ENCODE peak calls at places on chromosomes 6 and 20, in seven cellular contexts. One of them, this sample, is unnamed.

GRCh38 chr20:19265646-19266374 is 53.4 kb downstream of the SLC24A3 start:
- DNase-seq in erythroblast: peak; percentile 30
- DNase-seq in foreskin fibroblast: no peak
- DNase-seq in T-helper 2 cell: no peak
- DNase-seq in stimulated activated CD4-positive, alpha-beta T cell treated with anti-CD3 and anti-CD28 coated beads, Interleukin-15, amount 100 ng/mL, for 48 hours: no peak
- DNase-seq in adrenal gland: no peak
- DNase-seq in activated CD4-positive, alpha-beta memory T cell treated with anti-CD3 and anti-CD28 coated beads for 36 hours: no peak
- DNase-seq in this sample: no peak

GRCh38 chr6:43758617-43759050 is 11.4 kb upstream of the VEGFA start:
- DNase-seq in activated CD4-positive, alpha-beta memory T cell treated with anti-CD3 and anti-CD28 coated beads for 36 hours: peak; percentile 48
- DNase-seq in erythroblast: peak; percentile 52
- DNase-seq in T-helper 2 cell: no peak
- DNase-seq in adrenal gland: no peak
- DNase-seq in foreskin fibroblast: no peak
- DNase-seq in stimulated activated CD4-positive, alpha-beta T cell treated with anti-CD3 and anti-CD28 coated beads, Interleukin-15, amount 100 ng/mL, for 48 hours: no peak
- DNase-seq in this sample: no peak

GRCh38 chr6:150252714-150253444 is 110.0 kb downstream of the PPP1R14C start:
- DNase-seq in activated CD4-positive, alpha-beta memory T cell treated with anti-CD3 and anti-CD28 coated beads for 36 hours: peak; percentile 26
- DNase-seq in adrenal gland: no peak
- DNase-seq in foreskin fibroblast: no peak
- DNase-seq in T-helper 2 cell: no peak
- DNase-seq in stimulated activated CD4-positive, alpha-beta T cell treated with anti-CD3 and anti-CD28 coated beads, Interleukin-15, amount 100 ng/mL, for 48 hours: no peak
- DNase-seq in erythroblast: no peak
- DNase-seq in this sample: no peak

GRCh38 chr6:56868687-56869086 is 86.2 kb upstream of the BEND6 start:
- DNase-seq in stimulated activated CD4-positive, alpha-beta T cell treated with anti-CD3 and anti-CD28 coated beads, Interleukin-15, amount 100 ng/mL, for 48 hours: no peak
- DNase-seq in foreskin fibroblast: peak; percentile 83
- DNase-seq in activated CD4-positive, alpha-beta memory T cell treated with anti-CD3 and anti-CD28 coated beads for 36 hours: no peak
- DNase-seq in adrenal gland: no peak
- DNase-seq in erythroblast: no peak
- DNase-seq in T-helper 2 cell: no peak
- DNase-seq in this sample: no peak

GRCh38 chr6:56244528-56245253 is 2.7 kb downstream of the COL21A1 start:
- DNase-seq in foreskin fibroblast: no peak
- DNase-seq in T-helper 2 cell: no peak
- DNase-seq in erythroblast: no peak
- DNase-seq in activated CD4-positive, alpha-beta memory T cell treated with anti-CD3 and anti-CD28 coated beads for 36 hours: no peak
- DNase-seq in stimulated activated CD4-positive, alpha-beta T cell treated with anti-CD3 and anti-CD28 coated beads, Interleukin-15, amount 100 ng/mL, for 48 hours: no peak
- DNase-seq in adrenal gland: no peak
- DNase-seq in this sample: no peak

GRCh38 chr6:166586424-166587156 is at the start of gene RAMACL:
- DNase-seq in erythroblast: peak; percentile 30
- DNase-seq in T-helper 2 cell: no peak
- DNase-seq in activated CD4-positive, alpha-beta memory T cell treated with anti-CD3 and anti-CD28 coated beads for 36 hours: peak; percentile 55
- DNase-seq in adrenal gland: no peak
- DNase-seq in stimulated activated CD4-positive, alpha-beta T cell treated with anti-CD3 and anti-CD28 coated beads, Interleukin-15, amount 100 ng/mL, for 48 hours: peak; percentile 25
- DNase-seq in foreskin fibroblast: no peak
- DNase-seq in this sample: no peak

GRCh38 chr20:41133709-41134361 is 3.5 kb upstream of the PLCG1 start:
- DNase-seq in activated CD4-positive, alpha-beta memory T cell treated with anti-CD3 and anti-CD28 coated beads for 36 hours: peak; percentile 80
- DNase-seq in stimulated activated CD4-positive, alpha-beta T cell treated with anti-CD3 and anti-CD28 coated beads, Interleukin-15, amount 100 ng/mL, for 48 hours: peak; percentile 70
- DNase-seq in adrenal gland: no peak
- DNase-seq in erythroblast: no peak
- DNase-seq in foreskin fibroblast: no peak
- DNase-seq in T-helper 2 cell: no peak
- DNase-seq in this sample: no peak

GRCh38 chr20:32356935-32357868 is 929 bp upstream of the ASXL1 start:
- DNase-seq in foreskin fibroblast: peak; percentile 41
- DNase-seq in stimulated activated CD4-positive, alpha-beta T cell treated with anti-CD3 and anti-CD28 coated beads, Interleukin-15, amount 100 ng/mL, for 48 hours: no peak
- DNase-seq in adrenal gland: peak; percentile 60
- DNase-seq in activated CD4-positive, alpha-beta memory T cell treated with anti-CD3 and anti-CD28 coated beads for 36 hours: no peak
- DNase-seq in erythroblast: no peak
- DNase-seq in T-helper 2 cell: no peak
- DNase-seq in this sample: peak; percentile 18

GRCh38 chr6:136599324-136600011 is 49.2 kb upstream of the MAP7 start:
- DNase-seq in adrenal gland: no peak
- DNase-seq in foreskin fibroblast: no peak
- DNase-seq in erythroblast: no peak
- DNase-seq in activated CD4-positive, alpha-beta memory T cell treated with anti-CD3 and anti-CD28 coated beads for 36 hours: no peak
- DNase-seq in T-helper 2 cell: no peak
- DNase-seq in stimulated activated CD4-positive, alpha-beta T cell treated with anti-CD3 and anti-CD28 coated beads, Interleukin-15, amount 100 ng/mL, for 48 hours: no peak
- DNase-seq in this sample: no peak

GRCh38 chr6:4496284-4496683 is 279.9 kb upstream of the CDYL start:
- DNase-seq in activated CD4-positive, alpha-beta memory T cell treated with anti-CD3 and anti-CD28 coated beads for 36 hours: no peak
- DNase-seq in T-helper 2 cell: no peak
- DNase-seq in adrenal gland: no peak
- DNase-seq in foreskin fibroblast: no peak
- DNase-seq in erythroblast: no peak
- DNase-seq in stimulated activated CD4-positive, alpha-beta T cell treated with anti-CD3 and anti-CD28 coated beads, Interleukin-15, amount 100 ng/mL, for 48 hours: no peak
- DNase-seq in this sample: no peak

GRCh38 chr20:9467995-9468394 is 46.4 kb upstream of the LAMP5 start:
- DNase-seq in activated CD4-positive, alpha-beta memory T cell treated with anti-CD3 and anti-CD28 coated beads for 36 hours: no peak
- DNase-seq in stimulated activated CD4-positive, alpha-beta T cell treated with anti-CD3 and anti-CD28 coated beads, Interleukin-15, amount 100 ng/mL, for 48 hours: no peak
- DNase-seq in erythroblast: no peak
- DNase-seq in adrenal gland: no peak
- DNase-seq in foreskin fibroblast: no peak
- DNase-seq in T-helper 2 cell: no peak
- DNase-seq in this sample: no peak

GRCh38 chr6:41430875-41431274 is 95.5 kb downstream of the NCR2 start:
- DNase-seq in stimulated activated CD4-positive, alpha-beta T cell treated with anti-CD3 and anti-CD28 coated beads, Interleukin-15, amount 100 ng/mL, for 48 hours: no peak
- DNase-seq in erythroblast: no peak
- DNase-seq in adrenal gland: peak; percentile 26
- DNase-seq in activated CD4-positive, alpha-beta memory T cell treated with anti-CD3 and anti-CD28 coated beads for 36 hours: no peak
- DNase-seq in T-helper 2 cell: no peak
- DNase-seq in foreskin fibroblast: peak; percentile 30
- DNase-seq in this sample: no peak

GRCh38 chr6:153511896-153512496 is 380.9 kb upstream of the RGS17 start:
- DNase-seq in T-helper 2 cell: no peak
- DNase-seq in foreskin fibroblast: peak; percentile 0
- DNase-seq in activated CD4-positive, alpha-beta memory T cell treated with anti-CD3 and anti-CD28 coated beads for 36 hours: no peak
- DNase-seq in erythroblast: peak; percentile 45
- DNase-seq in stimulated activated CD4-positive, alpha-beta T cell treated with anti-CD3 and anti-CD28 coated beads, Interleukin-15, amount 100 ng/mL, for 48 hours: no peak
- DNase-seq in adrenal gland: peak; percentile 23
- DNase-seq in this sample: no peak

GRCh38 chr6:128569737-128570438 is 49.5 kb upstream of the PTPRK start:
- DNase-seq in foreskin fibroblast: peak; percentile 93
- DNase-seq in stimulated activated CD4-positive, alpha-beta T cell treated with anti-CD3 and anti-CD28 coated beads, Interleukin-15, amount 100 ng/mL, for 48 hours: no peak
- DNase-seq in adrenal gland: no peak
- DNase-seq in activated CD4-positive, alpha-beta memory T cell treated with anti-CD3 and anti-CD28 coated beads for 36 hours: no peak
- DNase-seq in T-helper 2 cell: no peak
- DNase-seq in erythroblast: no peak
- DNase-seq in this sample: no peak

GRCh38 chr6:68313911-68314310 is 321.2 kb upstream of the ADGRB3 start:
- DNase-seq in T-helper 2 cell: no peak
- DNase-seq in erythroblast: no peak
- DNase-seq in foreskin fibroblast: peak; percentile 12
- DNase-seq in activated CD4-positive, alpha-beta memory T cell treated with anti-CD3 and anti-CD28 coated beads for 36 hours: no peak
- DNase-seq in adrenal gland: no peak
- DNase-seq in stimulated activated CD4-positive, alpha-beta T cell treated with anti-CD3 and anti-CD28 coated beads, Interleukin-15, amount 100 ng/mL, for 48 hours: no peak
- DNase-seq in this sample: no peak

GRCh38 chr20:25040438-25040831 is 17.5 kb downstream of the ACSS1 start:
- DNase-seq in stimulated activated CD4-positive, alpha-beta T cell treated with anti-CD3 and anti-CD28 coated beads, Interleukin-15, amount 100 ng/mL, for 48 hours: no peak
- DNase-seq in foreskin fibroblast: peak; percentile 62
- DNase-seq in activated CD4-positive, alpha-beta memory T cell treated with anti-CD3 and anti-CD28 coated beads for 36 hours: no peak
- DNase-seq in T-helper 2 cell: no peak
- DNase-seq in erythroblast: peak; percentile 89
- DNase-seq in adrenal gland: no peak
- DNase-seq in this sample: peak; percentile 70

GRCh38 chr6:5279891-5280338 is 18.6 kb downstream of the FARS2 start:
- DNase-seq in foreskin fibroblast: no peak
- DNase-seq in adrenal gland: no peak
- DNase-seq in erythroblast: no peak
- DNase-seq in T-helper 2 cell: no peak
- DNase-seq in stimulated activated CD4-positive, alpha-beta T cell treated with anti-CD3 and anti-CD28 coated beads, Interleukin-15, amount 100 ng/mL, for 48 hours: no peak
- DNase-seq in activated CD4-positive, alpha-beta memory T cell treated with anti-CD3 and anti-CD28 coated beads for 36 hours: peak; percentile 80
- DNase-seq in this sample: no peak

GRCh38 chr6:104887350-104887749 is 27.6 kb upstream of the HACE1 start:
- DNase-seq in erythroblast: peak; percentile 41
- DNase-seq in foreskin fibroblast: peak; percentile 13
- DNase-seq in stimulated activated CD4-positive, alpha-beta T cell treated with anti-CD3 and anti-CD28 coated beads, Interleukin-15, amount 100 ng/mL, for 48 hours: no peak
- DNase-seq in activated CD4-positive, alpha-beta memory T cell treated with anti-CD3 and anti-CD28 coated beads for 36 hours: no peak
- DNase-seq in adrenal gland: no peak
- DNase-seq in T-helper 2 cell: no peak
- DNase-seq in this sample: no peak

GRCh38 chr6:138847884-138848283 is 52.0 kb downstream of the ECT2L start:
- DNase-seq in foreskin fibroblast: no peak
- DNase-seq in erythroblast: no peak
- DNase-seq in adrenal gland: no peak
- DNase-seq in stimulated activated CD4-positive, alpha-beta T cell treated with anti-CD3 and anti-CD28 coated beads, Interleukin-15, amount 100 ng/mL, for 48 hours: no peak
- DNase-seq in T-helper 2 cell: no peak
- DNase-seq in activated CD4-positive, alpha-beta memory T cell treated with anti-CD3 and anti-CD28 coated beads for 36 hours: no peak
- DNase-seq in this sample: no peak

GRCh38 chr20:37994512-37994911 is 38.7 kb downstream of the TTI1 start:
- DNase-seq in T-helper 2 cell: no peak
- DNase-seq in foreskin fibroblast: peak; percentile 34
- DNase-seq in erythroblast: no peak
- DNase-seq in activated CD4-positive, alpha-beta memory T cell treated with anti-CD3 and anti-CD28 coated beads for 36 hours: no peak
- DNase-seq in stimulated activated CD4-positive, alpha-beta T cell treated with anti-CD3 and anti-CD28 coated beads, Interleukin-15, amount 100 ng/mL, for 48 hours: no peak
- DNase-seq in adrenal gland: peak; percentile 70
- DNase-seq in this sample: peak; percentile 26

GRCh38 chr6:37127961-37128862 is 41.7 kb upstream of the PIM1 start:
- DNase-seq in adrenal gland: no peak
- DNase-seq in stimulated activated CD4-positive, alpha-beta T cell treated with anti-CD3 and anti-CD28 coated beads, Interleukin-15, amount 100 ng/mL, for 48 hours: no peak
- DNase-seq in foreskin fibroblast: no peak
- DNase-seq in T-helper 2 cell: no peak
- DNase-seq in erythroblast: peak; percentile 46
- DNase-seq in activated CD4-positive, alpha-beta memory T cell treated with anti-CD3 and anti-CD28 coated beads for 36 hours: no peak
- DNase-seq in this sample: peak; percentile 52

GRCh38 chr6:41157323-41157722 is 3.2 kb upstream of the TREML1 start:
- DNase-seq in foreskin fibroblast: no peak
- DNase-seq in adrenal gland: peak; percentile 30
- DNase-seq in T-helper 2 cell: no peak
- DNase-seq in activated CD4-positive, alpha-beta memory T cell treated with anti-CD3 and anti-CD28 coated beads for 36 hours: no peak
- DNase-seq in stimulated activated CD4-positive, alpha-beta T cell treated with anti-CD3 and anti-CD28 coated beads, Interleukin-15, amount 100 ng/mL, for 48 hours: no peak
- DNase-seq in erythroblast: no peak
- DNase-seq in this sample: no peak

GRCh38 chr6:147222160-147222838 is 18.1 kb downstream of the STXBP5 start:
- DNase-seq in T-helper 2 cell: no peak
- DNase-seq in erythroblast: peak; percentile 55
- DNase-seq in activated CD4-positive, alpha-beta memory T cell treated with anti-CD3 and anti-CD28 coated beads for 36 hours: no peak
- DNase-seq in adrenal gland: no peak
- DNase-seq in foreskin fibroblast: peak; percentile 20
- DNase-seq in stimulated activated CD4-positive, alpha-beta T cell treated with anti-CD3 and anti-CD28 coated beads, Interleukin-15, amount 100 ng/mL, for 48 hours: no peak
- DNase-seq in this sample: no peak

GRCh38 chr6:124683507-124683906 is 278.7 kb upstream of the RNF217 start:
- DNase-seq in erythroblast: no peak
- DNase-seq in stimulated activated CD4-positive, alpha-beta T cell treated with anti-CD3 and anti-CD28 coated beads, Interleukin-15, amount 100 ng/mL, for 48 hours: no peak
- DNase-seq in activated CD4-positive, alpha-beta memory T cell treated with anti-CD3 and anti-CD28 coated beads for 36 hours: no peak
- DNase-seq in adrenal gland: no peak
- DNase-seq in T-helper 2 cell: no peak
- DNase-seq in foreskin fibroblast: no peak
- DNase-seq in this sample: no peak

GRCh38 chr6:38773338-38773737 is 58.2 kb downstream of the DNAH8 start:
- DNase-seq in T-helper 2 cell: no peak
- DNase-seq in adrenal gland: peak; percentile 20
- DNase-seq in foreskin fibroblast: no peak
- DNase-seq in erythroblast: peak; percentile 25
- DNase-seq in stimulated activated CD4-positive, alpha-beta T cell treated with anti-CD3 and anti-CD28 coated beads, Interleukin-15, amount 100 ng/mL, for 48 hours: peak; percentile 9
- DNase-seq in activated CD4-positive, alpha-beta memory T cell treated with anti-CD3 and anti-CD28 coated beads for 36 hours: peak; percentile 27
- DNase-seq in this sample: no peak

This sample was measured in mucosa of gallbladder.